ENCODE peak calls at places on chromosomes 11 and 22, in seven cellular contexts. I is body of pancreas, P is BE2C, V is fibroblast of the aortic adventitia, E is upper lobe of right lung, O is AG09309, Y is fibroblast of lung. T is an unnamed sample.

GRCh38 chr11:17613428-17613962 is 66.4 kb downstream of the OTOG start:
- DNase-seq in I (no peak), P (no peak), V (no peak), E (no peak), O (no peak), Y (no peak), T (no peak)

GRCh38 chr22:36565686-36566085 is 36.7 kb upstream of the EIF3D start:
- DNase-seq in I (no peak), P (no peak), V (no peak), E (no peak), O (no peak), Y (peak; percentile 22), T (peak; percentile 17)

GRCh38 chr22:25449781-25450317 is 114.6 kb upstream of the GRK3 start:
- DNase-seq in I (no peak), P (no peak), V (peak; percentile 16), E (no peak), O (no peak), Y (peak; percentile 64), T (no peak)

GRCh38 chr11:78656984-78657383 is 82.3 kb upstream of the NARS2 start:
- DNase-seq in I (no peak), P (no peak), V (no peak), E (no peak), O (no peak), Y (no peak), T (no peak)

GRCh38 chr11:115257286-115258077 is 246.7 kb downstream of the CADM1 start:
- DNase-seq in I (no peak), P (no peak), V (no peak), E (no peak), O (no peak), Y (no peak), T (no peak)

GRCh38 chr11:12841946-12842630 is 167.0 kb upstream of the RASSF10 start:
- DNase-seq in I (peak; percentile 76), P (no peak), V (peak; percentile 71), E (no peak), O (peak; percentile 47), Y (peak; percentile 92), T (peak; percentile 72)

GRCh38 chr11:64990222-64990918 is 6.4 kb downstream of the BATF2 start:
- DNase-seq in I (no peak), P (no peak), V (peak; percentile 33), E (no peak), O (no peak), Y (peak; percentile 33), T (peak; percentile 4)

GRCh38 chr11:84264066-84264465 is 977.9 kb upstream of the CCDC90B start:
- DNase-seq in I (no peak), P (no peak), V (no peak), E (no peak), O (no peak), Y (no peak), T (no peak)

GRCh38 chr22:24106385-24107381 is 74.6 kb upstream of the SUSD2 start:
- DNase-seq in I (no peak), P (no peak), V (peak; percentile 6), E (no peak), O (no peak), Y (no peak), T (peak; percentile 14)

GRCh38 chr11:91305402-91305801 is 919.2 kb upstream of the FAT3 start:
- DNase-seq in I (no peak), P (no peak), V (no peak), E (no peak), O (no peak), Y (no peak), T (no peak)

GRCh38 chr22:38051900-38052862 is 5.0 kb upstream of the PICK1 start:
- DNase-seq in I (peak; percentile 87), P (peak; percentile 85), V (peak; percentile 72), E (peak; percentile 88), O (peak; percentile 28), Y (peak; percentile 61), T (peak; percentile 63)

GRCh38 chr11:126411971-126412381 is 56.5 kb downstream of the ST3GAL4 start:
- DNase-seq in I (no peak), P (no peak), V (peak; percentile 78), E (no peak), O (no peak), Y (no peak), T (no peak)

GRCh38 chr11:46914363-46914762 is 4.0 kb downstream of the LRP4 start:
- DNase-seq in I (no peak), P (peak; percentile 15), V (peak; percentile 50), E (no peak), O (no peak), Y (peak; percentile 47), T (peak; percentile 77)

GRCh38 chr22:25360891-25361645 is 141.6 kb downstream of the CRYBB2 start:
- DNase-seq in I (peak; percentile 8), P (no peak), V (no peak), E (peak; percentile 30), O (no peak), Y (no peak), T (no peak)

GRCh38 chr11:130634186-130634585 is 185.7 kb downstream of the ADAMTS15 start:
- DNase-seq in I (no peak), P (no peak), V (no peak), E (no peak), O (no peak), Y (no peak), T (no peak)

GRCh38 chr11:69637956-69638871 is 2.7 kb upstream of the CCND1 start:
- DNase-seq in I (peak; percentile 71), P (peak; percentile 74), V (peak; percentile 70), E (peak; percentile 85), O (no peak), Y (peak; percentile 78), T (peak; percentile 70)

DNA sequence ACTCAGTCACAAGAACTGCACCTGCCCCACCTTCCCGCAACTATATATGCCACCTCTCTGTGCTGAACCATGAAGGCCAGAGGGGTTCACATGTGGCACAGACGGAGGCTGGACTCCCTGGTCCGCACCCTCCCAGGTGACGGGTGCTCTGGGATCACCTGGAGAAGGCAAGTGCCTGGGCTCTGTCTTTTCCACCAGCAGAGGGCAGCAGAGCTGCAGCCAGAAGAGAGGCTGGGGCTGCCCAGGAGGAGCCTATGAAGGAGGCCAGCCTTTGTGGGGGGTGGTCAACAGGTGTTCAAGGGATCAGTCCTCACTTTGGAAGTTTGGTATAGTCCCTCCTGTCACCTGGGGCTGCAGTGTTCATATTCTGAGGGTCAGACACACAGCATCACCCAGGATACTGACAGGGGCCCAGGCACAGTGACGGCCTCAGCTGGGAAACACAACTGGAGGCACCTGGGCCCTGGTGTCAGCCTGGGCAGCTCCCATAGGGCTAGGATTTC is 39.2 kb upstream of the IGLL5 start:
- DNase-seq in I (peak; percentile 74), P (peak; percentile 73), V (peak; percentile 57), E (peak; percentile 78), O (no peak), Y (peak; percentile 27), T (peak; percentile 40)
- TF ChIP-seq CTCF in I (peak; percentile 69), P (peak; percentile 98), V (peak; percentile 96), E (peak; percentile 90), O (peak; percentile 97), Y (peak; percentile 98), T (peak; percentile 90)

GRCh38 chr22:39462443-39463147 is 5.8 kb downstream of the MGAT3 start:
- DNase-seq in I (no peak), P (no peak), V (no peak), E (no peak), O (no peak), Y (no peak), T (no peak)
- H3K4me3 ChIP-seq in I (no peak overlapping the region), P (no peak overlapping the region), V (no peak overlapping the region), E (no peak overlapping the region), O (no peak overlapping the region), Y (no peak overlapping the region), T (no peak overlapping the region)

GRCh38 chr11:60485987-60486386 is 6.6 kb upstream of the MS4A12 start:
- DNase-seq in I (peak; percentile 53), P (no peak), V (no peak), E (no peak), O (no peak), Y (no peak), T (no peak)
- TF ChIP-seq CTCF in I (peak; percentile 74), P (no peak), V (no peak), E (peak; percentile 40), O (no peak), Y (no peak), T (no peak)

GRCh38 chr11:73510106-73510505 is 87.8 kb downstream of the FAM168A start:
- DNase-seq in I (no peak), P (no peak), V (no peak), E (no peak), O (no peak), Y (no peak), T (no peak)

GRCh38 chr11:73516080-73516479 is 81.8 kb downstream of the FAM168A start:
- DNase-seq in I (no peak), P (no peak), V (no peak), E (no peak), O (no peak), Y (no peak), T (no peak)

GRCh38 chr11:73518195-73518594 is 79.7 kb downstream of the FAM168A start:
- DNase-seq in I (no peak), P (no peak), V (no peak), E (no peak), O (no peak), Y (no peak), T (no peak)

GRCh38 chr11:73510877-73511276 is 87.0 kb downstream of the FAM168A start:
- DNase-seq in I (no peak), P (no peak), V (no peak), E (no peak), O (no peak), Y (no peak), T (no peak)

DNA sequence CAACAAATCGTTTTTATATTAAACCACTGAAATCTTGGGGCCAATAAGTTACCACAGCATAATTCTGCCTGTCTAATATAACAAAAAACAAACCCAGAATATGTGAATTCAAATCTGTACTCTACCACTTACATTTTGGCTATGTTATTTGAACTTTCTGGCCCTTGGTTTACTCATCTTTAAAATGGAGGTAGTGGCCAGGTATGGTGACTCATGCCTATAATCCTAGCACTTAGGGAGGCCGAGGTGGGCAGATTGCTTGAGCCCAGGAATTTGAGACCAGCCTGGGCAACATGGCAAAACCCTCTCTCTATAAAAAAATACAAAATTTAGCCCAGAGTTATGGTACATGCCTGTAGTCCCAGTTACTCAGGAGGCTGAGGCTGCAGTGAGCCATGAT is 84.2 kb downstream of the FAM168A start:
- DNase-seq in I (no peak), P (no peak), V (no peak), E (no peak), O (no peak), Y (no peak), T (no peak)
- H3K4me3 ChIP-seq in I (no peak overlapping the region), P (no peak overlapping the region), V (no peak overlapping the region), E (no peak overlapping the region), O (no peak overlapping the region), Y (no peak overlapping the region), T (no peak overlapping the region)

DNA sequence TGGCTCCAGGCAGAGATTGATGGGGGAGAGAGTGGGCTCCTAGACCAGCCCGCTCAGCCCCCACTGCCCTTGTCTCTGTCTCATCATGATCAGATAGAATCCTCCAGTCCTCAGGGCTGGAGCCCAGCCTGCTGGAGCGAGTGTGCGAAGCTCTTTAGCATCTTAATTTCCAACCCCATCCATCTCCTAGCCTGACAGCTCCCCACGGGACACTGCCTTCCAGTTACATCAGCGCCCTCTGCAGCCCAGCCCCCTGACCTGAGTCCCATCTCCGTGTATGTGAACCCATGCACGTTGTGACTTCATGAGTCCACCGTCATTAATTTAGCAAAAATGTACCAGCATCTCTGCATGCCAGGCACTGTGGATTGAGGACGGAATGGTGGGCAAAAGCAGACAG is 2.1 kb downstream of the P2RX3 start:
- DNase-seq in I (no peak), P (peak; percentile 60), V (no peak), E (no peak), O (no peak), Y (peak; percentile 26), T (peak; percentile 42)
- TF ChIP-seq CTCF in I (no peak), P (peak; percentile 41), V (no peak), E (no peak), O (peak; percentile 23), Y (peak; percentile 24), T (peak; percentile 5)

T was measured in fibroblast of mammary gland.